ENCODE peak calls at places on chromosome 4, in four cellular contexts. T is SK-N-SH, E is osteocyte, Q is astrocyte of the spinal cord. G is an unnamed sample.

GRCh38 chr4:1003271-1004070 is 8.0 kb upstream of the FGFRL1 start:
- DNase-seq in Q (no peak), E (no peak), T (no peak), G (no peak)

GRCh38 chr4:78990938-78991810 is 51.9 kb upstream of the PAQR3 start:
- DNase-seq in Q (peak), E (no peak), T (no peak), G (no peak)

GRCh38 chr4:79292008-79292407 is 33.9 kb downstream of the NAA11 start:
- DNase-seq in E (no peak), Q (no peak), T (no peak), G (no peak)

GRCh38 chr4:121189351-121189750 is 25.2 kb upstream of the TNIP3 start:
- DNase-seq in Q (no peak), E (no peak), T (no peak), G (no peak)

GRCh38 chr4:15577508-15577907 is 77.6 kb downstream of the FBXL5 start:
- DNase-seq in Q (peak), T (no peak), E (no peak), G (peak)

GRCh38 chr4:67820903-67821302 is 62.9 kb downstream of the TMPRSS11D start:
- DNase-seq in Q (no peak), T (no peak), E (no peak), G (no peak)

GRCh38 chr4:1345905-1346780 is 865 bp upstream of the UVSSA start:
- DNase-seq in T (peak), E (no peak), Q (peak), G (peak)

GRCh38 chr4:146340798-146341197 is 126.5 kb downstream of the REELD1 start:
- DNase-seq in E (no peak), Q (peak), T (peak), G (peak)

GRCh38 chr4:108072300-108072699 is 82.6 kb downstream of the HADH start:
- DNase-seq in E (no peak), Q (no peak), T (no peak), G (no peak)

GRCh38 chr4:47914926-47915237 is 499 bp upstream of the NFXL1 start:
- DNase-seq in T (no peak), Q (no peak), E (no peak), G (no peak)

GRCh38 chr4:14831447-14831846 is 170.8 kb upstream of the CPEB2 start:
- DNase-seq in E (no peak), Q (no peak), T (no peak), G (no peak)

GRCh38 chr4:10587697-10588096 is 96.9 kb downstream of the CLNK start:
- DNase-seq in E (no peak), T (no peak), Q (peak), G (no peak)

GRCh38 chr4:111494971-111495370 is 650.3 kb upstream of the FAM241A start:
- DNase-seq in Q (peak), E (no peak), T (no peak), G (peak)

GRCh38 chr4:85815796-85816459 is 341.0 kb downstream of the ARHGAP24 start:
- DNase-seq in E (no peak), T (no peak), Q (no peak), G (no peak)

GRCh38 chr4:40056722-40057539 is at the start of gene N4BP2:
- DNase-seq in E (peak), Q (peak), T (peak), G (peak)

GRCh38 chr4:48178931-48179330 is 44.9 kb upstream of the TXK start:
- DNase-seq in Q (no peak), T (no peak), E (no peak), G (no peak)

GRCh38 chr4:77692847-77693432 is 87.3 kb downstream of the CXCL13 start:
- DNase-seq in T (no peak), Q (no peak), E (no peak), G (no peak)

GRCh38 chr4:121594796-121595526 is 101.8 kb downstream of the ANXA5 start:
- DNase-seq in E (no peak), Q (peak), T (no peak), G (peak)

GRCh38 chr4:142405021-142405991 is 440.8 kb downstream of the INPP4B start:
- DNase-seq in Q (peak), T (no peak), E (no peak), G (peak)

GRCh38 chr4:16195209-16195608 is 31.1 kb downstream of the TAPT1 start:
- DNase-seq in Q (no peak), E (no peak), T (no peak), G (no peak)

GRCh38 chr4:85370400-85371032 is 104.4 kb upstream of the ARHGAP24 start:
- DNase-seq in E (no peak), Q (peak), T (peak), G (peak)

GRCh38 chr4:180823116-180823515 is 1420.1 kb upstream of the TENM3 start:
- DNase-seq in T (no peak), Q (peak), E (no peak), G (no peak)

GRCh38 chr4:157792716-157793115 is 380.1 kb downstream of the GASK1B start:
- DNase-seq in E (no peak), Q (peak), T (no peak), G (no peak)

GRCh38 chr4:107708225-107708624 is 11.8 kb downstream of the PAPSS1 start:
- DNase-seq in E (no peak), Q (no peak), T (no peak), G (no peak)

GRCh38 chr4:155005395-155006087 is 202.9 kb upstream of the NPY2R start:
- DNase-seq in T (no peak), E (no peak), Q (peak), G (no peak)

GRCh38 chr4:127917151-127917550 is 36.5 kb downstream of the PLK4 start:
- DNase-seq in T (no peak), E (no peak), Q (no peak), G (no peak)

GRCh38 chr4:133600008-133600407 is 450.9 kb downstream of the PCDH10 start:
- DNase-seq in E (no peak), T (no peak), Q (no peak), G (no peak)

GRCh38 chr4:150683775-150684350 is 101.9 kb downstream of the MAB21L2 start:
- DNase-seq in T (no peak), Q (no peak), E (no peak), G (no peak)

GRCh38 chr4:20639346-20639745 is 60.9 kb upstream of the PACRGL start:
- DNase-seq in E (no peak), T (no peak), Q (no peak), G (no peak)

GRCh38 chr4:151652841-151653547 is 107.8 kb downstream of the GATB start:
- DNase-seq in T (no peak), E (no peak), Q (peak), G (peak)

GRCh38 chr4:82899339-82899738 is 1.2 kb upstream of the THAP9 start:
- DNase-seq in E (no peak), T (no peak), Q (peak), G (no peak)

GRCh38 chr4:147799986-147800555 is 68.2 kb downstream of the ARHGAP10 start:
- DNase-seq in E (no peak), Q (peak), T (no peak), G (no peak)

GRCh38 chr4:5517372-5517771 is 191.0 kb downstream of the EVC2 start:
- DNase-seq in Q (no peak), E (no peak), T (no peak), G (peak)

GRCh38 chr4:7817877-7818675 is 121.6 kb downstream of the AFAP1 start:
- DNase-seq in T (peak), E (no peak), Q (no peak), G (no peak)

GRCh38 chr4:174225247-174226054 is 58.0 kb downstream of the FBXO8 start:
- DNase-seq in Q (no peak), E (no peak), T (peak), G (no peak)

GRCh38 chr4:8893227-8893623 is 21.6 kb upstream of the HMX1 start:
- DNase-seq in T (no peak), E (no peak), Q (no peak), G (no peak)

GRCh38 chr4:113293673-113294072 is 244.2 kb downstream of the ANK2 start:
- DNase-seq in Q (peak), T (no peak), E (no peak), G (peak)
- TF ChIP-seq CTCF in Q (peak), T (no peak), E (no peak), G (peak)

GRCh38 chr4:125004676-125005075 is 292.1 kb upstream of the ANKRD50 start:
- DNase-seq in Q (no peak), E (no peak), T (no peak), G (no peak)
- TF ChIP-seq CTCF in Q (no peak), E (no peak), T (no peak), G (no peak)

DNA sequence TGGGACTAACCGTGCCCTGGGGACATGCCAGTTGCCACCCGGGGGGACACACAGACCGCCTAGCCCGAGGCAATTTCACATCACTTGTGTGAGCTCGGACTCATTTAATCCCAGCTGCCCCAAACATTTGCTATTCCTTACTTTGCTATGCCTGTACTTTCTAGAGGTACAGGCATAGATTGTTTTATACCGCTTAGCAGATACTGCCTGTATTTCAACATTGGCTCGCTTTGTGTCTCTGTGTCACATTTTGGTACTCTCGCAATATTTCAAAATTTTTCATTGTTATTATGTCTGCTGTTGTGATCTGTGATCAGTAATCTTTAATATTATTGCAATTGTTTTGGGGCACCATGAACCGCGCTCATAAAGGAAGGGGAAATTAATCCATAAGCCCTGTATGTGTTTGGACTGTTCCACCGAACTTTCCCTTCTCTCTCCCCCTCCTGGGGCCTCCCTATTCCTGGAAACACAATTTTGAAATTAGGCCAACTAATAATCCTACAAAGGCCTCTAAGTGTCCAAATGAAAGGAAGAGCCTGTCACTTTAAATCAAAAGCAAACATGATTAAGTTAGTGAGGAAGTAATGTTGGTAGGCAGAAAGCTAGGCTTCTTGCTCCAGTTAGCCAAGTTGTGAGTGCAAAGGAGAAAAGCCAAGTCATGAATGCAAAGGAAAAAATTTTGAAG is 563 bp upstream of the CASP6 start:
- DNase-seq in Q (no peak), E (no peak), T (no peak), G (no peak)
- TF ChIP-seq CTCF in Q (no peak), E (no peak), T (no peak), G (no peak)

GRCh38 chr4:98827661-98828060 is 101.3 kb downstream of the EIF4E start:
- DNase-seq in E (no peak), Q (no peak), T (no peak), G (no peak)

GRCh38 chr4:98833384-98833783 is 95.5 kb downstream of the EIF4E start:
- DNase-seq in Q (no peak), E (no peak), T (no peak), G (no peak)

GRCh38 chr4:98828801-98829200 is 100.1 kb downstream of the EIF4E start:
- DNase-seq in E (no peak), Q (peak), T (peak), G (peak)
- TF ChIP-seq CTCF in E (peak), Q (peak), T (peak), G (peak)

GRCh38 chr4:131459430-131460101 is 1689.5 kb upstream of the PCDH10 start:
- DNase-seq in Q (no peak), T (no peak), E (no peak), G (no peak)
- TF ChIP-seq CTCF in Q (no peak), T (no peak), E (no peak), G (no peak)